ENCODE peak calls at places on chromosome 1, in nine cellular contexts. X, M, T, V, W, Q, R, Y and O are unnamed samples.

GRCh38 chr1:58964428-58964827 is 180.6 kb upstream of the JUN start:
- DNase-seq in Y (no peak), X (no peak), V (no peak), M (no peak), R (no peak), W (peak; percentile 22), Q (no peak), T (no peak), O (peak; percentile 92)

GRCh38 chr1:52567943-52568342 is 15.1 kb upstream of the TUT4 start:
- DNase-seq in T (no peak), Q (no peak), M (no peak), Y (no peak), X (no peak), W (peak; percentile 7), V (peak; percentile 29), R (no peak), O (no peak)

GRCh38 chr1:81921344-81921743 is 120.6 kb downstream of the ADGRL2 start:
- DNase-seq in V (no peak), M (no peak), W (no peak), Y (no peak), T (no peak), X (no peak), R (no peak), Q (no peak), O (no peak)

GRCh38 chr1:185653615-185654014 is 80.6 kb upstream of the HMCN1 start:
- DNase-seq in X (no peak), Q (no peak), V (no peak), T (no peak), M (no peak), Y (no peak), R (no peak), W (no peak), O (no peak)

GRCh38 chr1:2468041-2468472 is 8.0 kb upstream of the PLCH2 start:
- DNase-seq in V (peak; percentile 31), M (no peak), W (peak; percentile 62), T (no peak), Q (no peak), R (peak; percentile 53), Y (no peak), X (no peak), O (no peak)

GRCh38 chr1:93908394-93909145 is 660 bp downstream of the GCLM start:
- DNase-seq in W (peak; percentile 60), Q (no peak), Y (no peak), M (peak; percentile 33), V (peak; percentile 7), X (peak; percentile 15), T (no peak), R (peak; percentile 25), O (peak; percentile 60)

GRCh38 chr1:19505694-19506457 is 20.5 kb upstream of the CAPZB start:
- DNase-seq in M (peak; percentile 56), T (no peak), W (no peak), Q (no peak), Y (no peak), X (peak; percentile 76), R (no peak), V (no peak), O (no peak)

GRCh38 chr1:87120779-87121178 is 206.3 kb downstream of the HS2ST1 start:
- DNase-seq in T (no peak), Q (no peak), R (peak; percentile 20), M (no peak), X (no peak), W (no peak), Y (no peak), V (no peak), O (no peak)

GRCh38 chr1:65504263-65504662 is 83.8 kb downstream of the LEPR start:
- DNase-seq in Y (no peak), T (no peak), Q (no peak), M (no peak), W (no peak), V (no peak), R (no peak), X (no peak), O (no peak)

GRCh38 chr1:53687426-53687825 is 51.5 kb downstream of the GLIS1 start:
- DNase-seq in V (no peak), Q (no peak), W (no peak), R (no peak), Y (no peak), X (no peak), T (no peak), M (no peak), O (no peak)

GRCh38 chr1:156709743-156710489 is 4.5 kb upstream of the CRABP2 start:
- DNase-seq in R (peak; percentile 35), V (peak; percentile 80), Y (peak; percentile 75), X (no peak), T (no peak), W (peak; percentile 85), Q (no peak), M (peak; percentile 78), O (peak; percentile 75)

GRCh38 chr1:212671342-212672031 is 28.2 kb downstream of the BATF3 start:
- DNase-seq in X (no peak), M (peak; percentile 44), T (no peak), Q (no peak), W (peak; percentile 70), Y (peak; percentile 63), R (peak; percentile 80), V (peak; percentile 41), O (no peak)

GRCh38 chr1:52579415-52579814 is 22.8 kb upstream of the GPX7 start:
- DNase-seq in M (no peak), R (no peak), T (no peak), X (no peak), Q (no peak), V (peak; percentile 20), Y (no peak), W (no peak), O (peak; percentile 54)

GRCh38 chr1:50422946-50423669 is at the start of gene DMRTA2:
- DNase-seq in Q (no peak), T (no peak), W (no peak), V (no peak), M (no peak), X (no peak), Y (peak; percentile 15), R (peak; percentile 98), O (no peak)

GRCh38 chr1:50424940-50425375 is 1.7 kb upstream of the DMRTA2 start:
- DNase-seq in M (no peak), W (no peak), V (no peak), T (no peak), Q (no peak), R (peak; percentile 45), X (no peak), Y (no peak), O (no peak)

GRCh38 chr1:50425376-50426107 is 2.3 kb upstream of the DMRTA2 start:
- DNase-seq in T (no peak), M (no peak), Q (no peak), X (no peak), R (no peak), W (no peak), V (no peak), Y (peak; percentile 19), O (no peak)

GRCh38 chr1:50423670-50424000 is 392 bp upstream of the DMRTA2 start:
- DNase-seq in T (no peak), Y (no peak), W (no peak), X (no peak), Q (no peak), M (no peak), V (no peak), R (no peak), O (no peak)

GRCh38 chr1:50424045-50424939 is 1.0 kb upstream of the DMRTA2 start:
- DNase-seq in W (no peak), Y (no peak), M (no peak), X (no peak), Q (no peak), R (peak; percentile 67), V (no peak), T (no peak), O (no peak)
- H3K4me3 ChIP-seq in W (no peak overlapping the region), Y (no peak overlapping the region), M (no peak overlapping the region), X (peak overlapping the region; percentile 20), Q (peak overlapping the region; percentile 47), R (peak overlapping the region; percentile 81), V (peak overlapping the region; percentile 26), T (peak overlapping the region; percentile 31), O (peak overlapping the region; percentile 10)

GRCh38 chr1:197917553-197917812 is 311 bp downstream of the LHX9 start:
- DNase-seq in Y (no peak), M (no peak), T (no peak), V (no peak), R (peak; percentile 11), X (no peak), W (no peak), Q (no peak), O (no peak)

GRCh38 chr1:197917813-197918646 is 858 bp downstream of the LHX9 start:
- DNase-seq in Y (no peak), Q (no peak), T (no peak), R (peak; percentile 11), M (no peak), V (no peak), W (no peak), X (peak; percentile 30), O (no peak)

GRCh38 chr1:197920345-197921117 is 3.4 kb downstream of the LHX9 start:
- DNase-seq in Y (no peak), X (no peak), M (no peak), R (no peak), V (no peak), Q (no peak), W (no peak), T (no peak), O (no peak)

GRCh38 chr1:197919523-197920301 is 2.5 kb downstream of the LHX9 start:
- DNase-seq in T (no peak), Y (no peak), M (no peak), Q (no peak), X (peak; percentile 9), R (no peak), V (no peak), W (no peak), O (no peak)

GRCh38 chr1:197918815-197919522 is 1.8 kb downstream of the LHX9 start:
- DNase-seq in Y (no peak), R (no peak), Q (no peak), W (no peak), M (no peak), X (peak; percentile 9), V (no peak), T (no peak), O (no peak)
- H3K4me3 ChIP-seq in Y (no peak overlapping the region), R (no peak overlapping the region), Q (no peak overlapping the region), W (no peak overlapping the region), M (no peak overlapping the region), X (peak overlapping the region; percentile 30), V (no peak overlapping the region), T (peak overlapping the region; percentile 80), O (no peak overlapping the region)

GRCh38 chr1:228445524-228445866 is 28.8 kb upstream of the TRIM17 start:
- DNase-seq in M (no peak), R (no peak), V (no peak), X (no peak), Q (no peak), W (no peak), Y (no peak), T (no peak), O (no peak)
- H3K4me3 ChIP-seq in M (peak overlapping the region; percentile 23), R (no peak overlapping the region), V (peak overlapping the region; percentile 24), X (no peak overlapping the region), Q (peak overlapping the region; percentile 41), W (no peak overlapping the region), Y (peak overlapping the region; percentile 47), T (peak overlapping the region; percentile 43), O (no peak overlapping the region)

DNA sequence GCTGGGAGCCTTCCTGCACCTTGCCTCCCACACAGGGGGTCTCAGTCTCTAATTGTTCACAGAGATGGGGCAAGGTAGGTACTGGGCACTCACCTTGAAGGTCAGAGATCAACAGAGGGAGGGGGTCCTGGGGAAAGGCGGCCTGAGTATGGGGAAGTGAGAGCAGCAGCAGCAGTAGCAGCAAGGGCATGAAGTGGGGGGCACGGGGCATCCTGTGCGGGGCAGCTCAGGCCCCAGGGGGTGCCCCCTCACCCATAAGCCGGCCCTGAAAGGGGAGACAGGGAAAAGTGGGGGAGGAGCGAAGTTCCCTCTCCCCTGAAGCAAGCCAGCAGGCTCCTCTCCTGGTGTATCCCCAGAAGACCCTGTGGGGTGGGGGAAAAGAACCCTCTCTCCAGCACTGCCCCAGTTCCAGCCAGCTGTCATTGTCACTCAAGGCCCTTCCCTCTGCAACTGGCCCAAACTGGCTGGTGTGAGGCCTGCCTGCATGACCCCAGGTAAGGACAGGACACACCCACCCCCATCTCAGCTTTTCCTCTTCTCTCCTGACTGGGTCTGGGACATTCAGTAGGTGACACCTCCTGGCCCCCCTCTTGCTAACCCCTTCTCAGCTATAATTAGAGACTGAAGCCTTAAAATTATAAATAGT is 3.9 kb downstream of the SEMA6C start:
- DNase-seq in M (peak; percentile 68), Q (no peak), X (no peak), Y (no peak), T (no peak), W (no peak), R (peak; percentile 95), V (no peak), O (no peak)
- H3K4me3 ChIP-seq in M (no peak overlapping the region), Q (no peak overlapping the region), X (no peak overlapping the region), Y (no peak overlapping the region), T (no peak overlapping the region), W (no peak overlapping the region), R (peak overlapping the region; percentile 20), V (no peak overlapping the region), O (no peak overlapping the region)